ENCODE peak calls at places on chromosomes 4 and X, in nine cellular contexts. F is left lung; D is cardiac muscle cell; T is psoas muscle; U is tibial artery; J is suprapubic skin; Z is neuronal stem cell; O is right lobe of liver; L is CD8-positive, alpha-beta memory T cell. E is an unnamed sample.
A peak's percentile ranks its signal among the peaks of the same experiment; 100 is the strongest.

GRCh38 chrX:17632942-17633341 is 104.4 kb upstream of the SCML1 start:
- DNase-seq in Z (no peak), T (no peak), O (no peak), L (no peak), F (no peak), U (no peak), J (no peak), D (peak; percentile 14), E (no peak)

GRCh38 chr4:2299794-2300193 is 37.9 kb upstream of the MXD4 start:
- DNase-seq in F (no peak), Z (no peak), T (no peak), U (peak; percentile 9), L (no peak), J (no peak), D (no peak), O (no peak), E (no peak)

GRCh38 chr4:32631824-32632223 is 1911.7 kb downstream of the PCDH7 start:
- DNase-seq in O (no peak), F (no peak), D (no peak), J (no peak), U (no peak), T (no peak), Z (no peak), L (no peak), E (no peak)

GRCh38 chrX:118941147-118941546 is 33.3 kb upstream of the LONRF3 start:
- DNase-seq in Z (no peak), D (no peak), F (no peak), T (no peak), J (no peak), U (no peak), O (no peak), L (no peak), E (no peak)

GRCh38 chr4:101730291-101731117 is 60.0 kb upstream of the BANK1 start:
- DNase-seq in T (peak; percentile 71), D (peak; percentile 89), O (peak; percentile 48), F (peak; percentile 49), Z (peak; percentile 24), L (no peak), J (peak; percentile 79), U (peak; percentile 69), E (no peak)

GRCh38 chr4:153529646-153530045 is 63.5 kb downstream of the TMEM131L start:
- DNase-seq in F (no peak), D (peak; percentile 66), U (no peak), T (no peak), Z (no peak), L (no peak), O (no peak), J (no peak), E (no peak)

GRCh38 chr4:105473340-105474109 is at the start of gene PPA2:
- DNase-seq in Z (peak; percentile 74), O (peak; percentile 92), T (peak; percentile 89), D (peak; percentile 94), J (peak; percentile 93), L (peak; percentile 76), F (peak; percentile 94), U (peak; percentile 95), E (peak; percentile 90)

GRCh38 chrX:33041141-33041540 is 170.2 kb downstream of the DMD start:
- DNase-seq in F (no peak), J (no peak), T (no peak), L (no peak), D (no peak), U (no peak), O (no peak), Z (no peak), E (no peak)

GRCh38 chr4:74376888-74377483 is 12.0 kb downstream of the EREG start:
- DNase-seq in T (no peak), J (no peak), L (no peak), D (peak; percentile 90), F (no peak), U (no peak), O (no peak), Z (no peak), E (no peak)

GRCh38 chrX:6226646-6227444 is 1.8 kb downstream of the NLGN4X start:
- DNase-seq in U (no peak), D (no peak), L (no peak), T (no peak), J (no peak), O (no peak), F (no peak), Z (peak; percentile 36), E (no peak)

GRCh38 chr4:127965803-127966175 is 583 bp downstream of the ABHD18 start:
- DNase-seq in D (peak; percentile 14), Z (no peak), O (peak; percentile 62), F (peak; percentile 52), J (no peak), U (peak; percentile 71), T (no peak), L (peak; percentile 57), E (peak; percentile 63)

GRCh38 chrX:41303013-41303412 is 30.9 kb upstream of the DDX3X start:
- DNase-seq in O (no peak), Z (no peak), J (no peak), L (no peak), T (no peak), U (no peak), D (no peak), F (no peak), E (no peak)

GRCh38 chr4:145299380-145300076 is 119.1 kb upstream of the OTUD4 start:
- DNase-seq in U (no peak), Z (no peak), L (no peak), F (no peak), O (no peak), D (peak; percentile 63), T (no peak), J (no peak), E (peak; percentile 68)

GRCh38 chrX:17521871-17522693 is 147.1 kb downstream of the NHS start:
- DNase-seq in L (no peak), J (no peak), F (no peak), D (peak; percentile 52), Z (no peak), O (no peak), T (no peak), U (no peak), E (no peak)

GRCh38 chrX:129597905-129598304 is 56.9 kb downstream of the APLN start:
- DNase-seq in O (no peak), Z (no peak), J (no peak), U (no peak), F (no peak), L (no peak), T (no peak), D (no peak), E (no peak)

GRCh38 chr4:154618708-154619315 is 6.4 kb upstream of the FGG start:
- DNase-seq in U (no peak), Z (peak; percentile 39), L (peak; percentile 4), T (no peak), D (peak; percentile 62), F (no peak), J (no peak), O (peak; percentile 66), E (no peak)

GRCh38 chrX:114472788-114473187 is 111.1 kb upstream of the HTR2C start:
- DNase-seq in U (no peak), F (no peak), Z (no peak), L (no peak), O (no peak), T (no peak), D (no peak), J (no peak), E (no peak)

GRCh38 chr4:16862688-16863087 is 35.8 kb downstream of the LDB2 start:
- DNase-seq in F (no peak), Z (no peak), U (no peak), D (no peak), O (peak; percentile 44), J (no peak), L (no peak), T (no peak), E (no peak)
- H3K4me1 ChIP-seq in F (no peaks in the 10 kb centered on the region), Z (no peaks in the 10 kb centered on the region), U (no peaks in the 10 kb centered on the region), D (peaks cover 21% of the 10 kb centered on the region), O (no peaks in the 10 kb centered on the region), J (no peaks in the 10 kb centered on the region), L (no peaks in the 10 kb centered on the region), T (no peaks in the 10 kb centered on the region), E (no peaks in the 10 kb centered on the region)

GRCh38 chrX:71117358-71117757 is 1.0 kb upstream of the MED12 start:
- DNase-seq in T (no peak), U (no peak), J (no peak), F (no peak), D (no peak), L (no peak), Z (no peak), O (no peak), E (no peak)
- H3K4me3 ChIP-seq in T (peak overlapping the region; percentile 70), U (no peak overlapping the region), J (no peak overlapping the region), F (no peak overlapping the region), D (no peak overlapping the region), L (no peak overlapping the region), Z (no peak overlapping the region), O (no peak overlapping the region), E (no peak overlapping the region)

DNA sequence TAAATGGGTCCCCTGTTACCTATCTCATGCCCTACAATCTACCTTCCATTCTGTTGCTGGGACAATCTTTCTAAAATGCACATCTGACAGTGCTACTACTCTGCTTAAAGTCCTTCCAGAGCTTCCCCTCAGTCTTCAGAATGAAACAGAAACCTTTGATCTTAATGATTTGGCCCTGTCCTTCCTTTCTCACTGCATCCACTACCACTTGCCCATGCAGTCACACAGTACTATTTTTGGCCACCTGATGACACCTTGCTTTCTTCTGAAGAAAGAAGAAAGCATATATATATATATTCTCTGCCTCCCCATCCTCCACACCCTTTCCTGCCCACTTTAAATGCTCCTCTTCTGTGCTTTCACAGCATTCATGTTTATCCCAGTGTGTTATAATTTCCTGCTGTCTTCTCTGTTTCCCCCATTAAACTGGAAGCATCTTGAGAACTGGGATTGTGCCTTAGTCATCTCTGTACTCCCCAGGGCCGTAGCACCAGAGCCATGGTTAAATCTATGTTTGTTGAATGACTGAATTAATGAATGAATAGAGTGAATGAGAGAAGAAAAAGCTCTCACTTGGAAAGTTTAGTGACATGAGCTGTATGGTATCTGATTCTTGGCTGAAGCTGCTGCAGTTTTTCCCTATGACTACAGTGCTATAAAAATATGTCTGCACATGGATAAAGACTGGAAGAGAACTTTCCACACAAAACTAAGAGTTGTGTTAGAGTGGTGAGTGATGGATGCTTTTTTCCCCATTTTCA is 56.2 kb downstream of the RTL9 start:
- DNase-seq in U (no peak), F (no peak), O (no peak), T (no peak), L (no peak), Z (no peak), D (no peak), J (no peak), E (no peak)
- H3K4me1 ChIP-seq in U (no peaks in the 10 kb centered on the region), F (no peaks in the 10 kb centered on the region), O (no peaks in the 10 kb centered on the region), T (no peaks in the 10 kb centered on the region), L (no peaks in the 10 kb centered on the region), Z (no peaks in the 10 kb centered on the region), D (peaks cover 34% of the 10 kb centered on the region), J (no peaks in the 10 kb centered on the region), E (peaks cover 18% of the 10 kb centered on the region)

GRCh38 chr4:146333187-146333894 is 119.0 kb downstream of the REELD1 start:
- DNase-seq in T (no peak), D (peak; percentile 62), L (no peak), J (no peak), O (no peak), F (no peak), Z (no peak), U (no peak), E (no peak)
- H3K4me3 ChIP-seq in T (no peak overlapping the region), D (no peak overlapping the region), L (no peak overlapping the region), J (no peak overlapping the region), O (no peak overlapping the region), F (no peak overlapping the region), Z (no peak overlapping the region), U (no peak overlapping the region), E (no peak overlapping the region)

DNA sequence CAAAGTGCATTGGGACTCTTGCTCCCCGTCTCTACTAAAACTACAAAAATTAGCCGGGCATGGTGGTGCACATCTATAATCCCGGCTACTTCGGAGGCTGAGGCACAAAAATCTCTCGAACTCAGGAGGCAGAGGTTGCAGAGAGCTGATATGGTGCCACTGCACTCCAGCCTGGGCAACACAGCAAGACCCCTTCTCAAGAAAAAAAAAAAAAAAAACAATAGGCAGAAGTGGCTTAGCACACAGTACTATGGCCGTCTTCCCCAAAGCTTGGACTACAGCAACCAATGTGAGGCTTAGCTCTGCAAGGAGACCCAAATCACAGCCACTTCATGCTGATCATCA is 162.8 kb upstream of the PRDX4 start:
- DNase-seq in D (no peak), J (no peak), F (no peak), T (no peak), U (no peak), L (no peak), Z (no peak), O (no peak), E (no peak)
- H3K4me1 ChIP-seq in D (no peaks in the 10 kb centered on the region), J (no peaks in the 10 kb centered on the region), F (no peaks in the 10 kb centered on the region), T (no peaks in the 10 kb centered on the region), U (no peaks in the 10 kb centered on the region), L (no peaks in the 10 kb centered on the region), Z (no peaks in the 10 kb centered on the region), O (no peaks in the 10 kb centered on the region), E (peaks cover 5% of the 10 kb centered on the region)